ENCODE peak calls at places on chromosomes 3 and 15, in eight cellular contexts. Z is thyroid gland, B is prostate gland, N is GM12891, O is ovary, S is esophagus squamous epithelium, C is tibial nerve, Y is breast epithelium. V is an unnamed sample.

GRCh38 chr3:125141596-125142417 is 70.7 kb downstream of the SLC12A8 start:
- DNase-seq in C (peak), Z (no peak), N (peak), O (peak), S (peak), Y (peak), B (peak), V (no peak)

GRCh38 chr3:76096836-76097587 is 311.7 kb upstream of the ZNF717 start:
- DNase-seq in C (no peak), B (no peak), Z (no peak), N (no peak), S (no peak), O (no peak), Y (no peak), V (no peak)

GRCh38 chr15:38564557-38565286 is at the start of gene RASGRP1:
- DNase-seq in Y (no peak), Z (peak), O (peak), C (no peak), N (peak), B (peak), S (no peak), V (no peak)

GRCh38 chr3:53763353-53763752 is 82.9 kb downstream of the CHDH start:
- DNase-seq in S (no peak), N (no peak), C (no peak), O (no peak), B (no peak), Y (no peak), Z (no peak), V (no peak)

GRCh38 chr3:57951106-57951882 is 56.9 kb upstream of the FLNB start:
- DNase-seq in N (no peak), Z (peak), S (no peak), Y (peak), O (peak), B (no peak), C (peak), V (peak)

GRCh38 chr3:194872669-194872977 is 186.9 kb downstream of the FAM43A start:
- DNase-seq in C (no peak), O (no peak), B (no peak), Y (no peak), N (no peak), Z (no peak), S (no peak), V (no peak)

GRCh38 chr3:40731445-40731844 is 206.7 kb downstream of the ZNF621 start:
- DNase-seq in B (no peak), C (no peak), S (no peak), Y (no peak), N (no peak), Z (no peak), O (no peak), V (no peak)

GRCh38 chr15:89997079-89997478 is 4.0 kb upstream of the ZNF710 start:
- DNase-seq in C (no peak), Z (no peak), O (no peak), S (no peak), B (no peak), N (no peak), Y (no peak), V (no peak)

GRCh38 chr3:87413821-87414220 is 137.4 kb upstream of the POU1F1 start:
- DNase-seq in S (no peak), N (no peak), B (no peak), O (no peak), Y (no peak), C (no peak), Z (no peak), V (no peak)

GRCh38 chr3:155983834-155984474 is 113.5 kb downstream of the GMPS start:
- DNase-seq in B (no peak), Y (no peak), N (no peak), S (no peak), C (no peak), Z (no peak), O (no peak), V (no peak)

GRCh38 chr3:150472421-150472820 is 64.3 kb downstream of the TSC22D2 start:
- DNase-seq in S (no peak), Z (no peak), N (no peak), C (no peak), B (no peak), O (no peak), Y (no peak), V (no peak)

GRCh38 chr3:33918357-33918756 is 119.9 kb downstream of the PDCD6IP start:
- DNase-seq in C (no peak), S (no peak), O (no peak), Y (no peak), N (no peak), B (no peak), Z (no peak), V (no peak)

GRCh38 chr3:4580346-4581019 is 87.3 kb downstream of the ITPR1 start:
- DNase-seq in S (no peak), Z (no peak), C (no peak), Y (no peak), O (peak), N (no peak), B (no peak), V (no peak)

GRCh38 chr15:40471778-40472130 is 970 bp downstream of the CHST14 start:
- DNase-seq in C (no peak), Z (peak), Y (no peak), O (no peak), B (peak), S (no peak), N (no peak), V (no peak)

GRCh38 chr15:58442122-58442521 is 10.3 kb downstream of the LIPC start:
- DNase-seq in C (no peak), O (no peak), B (no peak), N (no peak), Z (no peak), Y (no peak), S (no peak), V (no peak)

GRCh38 chr3:189572249-189572648 is 58.9 kb upstream of the TP63 start:
- DNase-seq in Y (no peak), C (no peak), Z (no peak), N (no peak), O (no peak), S (no peak), B (no peak), V (no peak)

GRCh38 chr15:36373549-36373948 is 205.9 kb upstream of the CDIN1 start:
- DNase-seq in O (no peak), Y (no peak), S (no peak), C (no peak), B (no peak), Z (no peak), N (no peak), V (no peak)

GRCh38 chr3:79040701-79041100 is 727.1 kb downstream of the ROBO1 start:
- DNase-seq in N (no peak), Z (no peak), C (no peak), S (no peak), B (no peak), Y (no peak), O (no peak), V (no peak)

GRCh38 chr3:31106204-31106603 is 211.7 kb upstream of the GADL1 start:
- DNase-seq in N (no peak), O (no peak), Y (no peak), Z (no peak), B (peak), C (peak), S (no peak), V (peak)

GRCh38 chr3:123122525-123123315 is 55.9 kb downstream of the PDIA5 start:
- DNase-seq in Z (no peak), B (no peak), C (no peak), N (no peak), Y (no peak), S (no peak), O (no peak), V (no peak)

DNA sequence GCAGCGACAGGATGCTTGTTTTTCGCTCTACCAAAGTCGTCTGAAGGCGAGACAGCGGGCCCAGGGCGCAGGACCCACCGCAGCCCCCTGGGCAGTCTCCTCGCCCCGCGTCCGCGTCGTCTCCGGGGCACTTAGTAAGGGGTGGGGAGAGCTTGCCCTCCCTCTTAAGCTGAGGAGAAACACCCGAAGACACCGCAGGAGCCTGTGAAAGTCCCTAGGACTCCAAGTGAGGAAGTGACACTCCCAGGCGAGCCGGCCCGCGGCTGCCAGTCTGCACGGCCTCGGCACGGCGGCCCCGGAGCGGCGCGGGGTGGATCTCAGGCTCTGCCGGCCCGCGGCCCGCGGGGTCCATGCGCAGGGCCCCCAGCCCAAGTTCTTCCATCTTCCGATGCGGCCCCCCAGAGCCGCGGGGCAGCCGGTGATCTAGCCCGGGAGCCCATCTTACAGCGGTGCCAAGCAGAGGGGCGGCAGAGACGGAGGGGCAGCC is 262 bp downstream of the ARHGAP31 start:
- DNase-seq in Z (peak), N (peak), S (peak), O (peak), Y (no peak), B (peak), C (peak), V (peak)
- TF ChIP-seq POLR2A in Z (no peak), N (no peak), S (no peak), O (no peak), Y (no peak), B (no peak), C (no peak), V (no peak)

GRCh38 chr15:50426428-50426827 is 2.2 kb downstream of the USP8 start:
- DNase-seq in S (no peak), Z (no peak), N (no peak), O (no peak), C (no peak), B (no peak), Y (no peak), V (no peak)
- TF ChIP-seq POLR2A in S (no peak), Z (no peak), N (no peak), O (no peak), C (no peak), B (no peak), Y (no peak), V (no peak)

DNA sequence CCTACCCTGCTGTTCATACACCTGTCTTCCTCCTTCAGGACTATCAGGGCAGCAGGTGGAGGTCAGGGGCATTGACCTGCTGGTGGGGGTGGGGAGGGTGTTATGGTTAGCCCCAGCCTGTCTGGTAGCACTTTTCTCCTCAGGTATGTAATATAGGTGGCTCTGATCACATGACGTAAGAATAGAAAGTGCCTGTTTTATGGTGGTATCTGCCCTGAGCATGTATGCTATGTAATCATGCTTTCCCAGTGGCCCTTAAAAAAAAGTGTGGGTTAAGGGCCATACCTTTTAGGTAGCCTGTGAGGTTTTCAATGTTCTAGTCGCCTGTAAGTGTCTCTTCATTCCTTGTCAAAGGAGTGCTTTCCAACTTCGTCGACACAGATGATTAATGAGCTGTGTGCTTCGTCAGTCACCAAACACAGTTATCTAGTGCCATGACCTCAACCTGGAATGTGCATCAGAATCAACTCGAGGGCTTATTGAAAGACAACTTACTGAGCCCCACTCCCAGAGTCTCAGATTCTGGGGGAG is 86.3 kb downstream of the KLHL25 start:
- DNase-seq in Z (peak), N (no peak), S (no peak), B (no peak), Y (no peak), O (no peak), C (no peak), V (no peak)
- TF ChIP-seq POLR2A in Z (peak), N (no peak), S (no peak), B (no peak), Y (no peak), O (no peak), C (no peak), V (no peak)

DNA sequence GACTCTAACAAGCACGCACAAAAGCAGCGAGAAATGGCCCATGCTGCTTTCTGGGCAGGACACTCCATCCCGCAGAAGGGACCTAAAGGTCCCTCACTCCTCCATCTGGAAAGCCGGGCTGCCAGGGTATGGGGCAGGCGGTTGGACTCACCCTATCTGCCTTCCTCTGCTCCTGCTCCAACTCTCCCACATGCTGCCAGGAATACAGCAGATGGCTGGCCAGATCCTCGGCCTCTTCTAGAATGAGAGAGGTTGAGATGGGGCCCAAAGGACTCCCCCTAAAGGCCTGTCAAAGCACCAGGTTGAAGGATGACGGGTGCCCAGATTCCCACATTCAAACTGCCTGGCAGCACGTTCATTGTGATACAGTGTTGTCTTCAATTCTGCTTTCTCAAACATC is 85.1 kb upstream of the C2CD4B start:
- DNase-seq in O (no peak), B (no peak), C (no peak), S (no peak), N (no peak), Z (no peak), Y (no peak), V (no peak)
- TF ChIP-seq POLR2A in O (no peak), B (no peak), C (no peak), S (no peak), N (no peak), Z (no peak), Y (no peak), V (no peak)

GRCh38 chr15:81349271-81349670 is 24.7 kb downstream of the TMC3 start:
- DNase-seq in S (no peak), Z (no peak), B (no peak), N (no peak), C (no peak), O (no peak), Y (no peak), V (no peak)
- TF ChIP-seq POLR2A in S (no peak), Z (no peak), B (no peak), N (no peak), C (no peak), O (no peak), Y (no peak), V (no peak)

GRCh38 chr3:61251174-61251972 is at the start of gene FHIT:
- DNase-seq in B (peak), S (peak), O (peak), Y (peak), N (peak), Z (peak), C (peak), V (peak)
- TF ChIP-seq POLR2A in B (peak), S (no peak), O (peak), Y (peak), N (no peak), Z (peak), C (no peak), V (peak)

GRCh38 chr15:42232606-42233005 is 24.5 kb upstream of the VPS39 start:
- DNase-seq in Z (no peak), N (no peak), Y (no peak), B (no peak), S (no peak), C (no peak), O (no peak), V (no peak)
- TF ChIP-seq POLR2A in Z (no peak), N (no peak), Y (no peak), B (no peak), S (no peak), C (no peak), O (no peak), V (no peak)

DNA sequence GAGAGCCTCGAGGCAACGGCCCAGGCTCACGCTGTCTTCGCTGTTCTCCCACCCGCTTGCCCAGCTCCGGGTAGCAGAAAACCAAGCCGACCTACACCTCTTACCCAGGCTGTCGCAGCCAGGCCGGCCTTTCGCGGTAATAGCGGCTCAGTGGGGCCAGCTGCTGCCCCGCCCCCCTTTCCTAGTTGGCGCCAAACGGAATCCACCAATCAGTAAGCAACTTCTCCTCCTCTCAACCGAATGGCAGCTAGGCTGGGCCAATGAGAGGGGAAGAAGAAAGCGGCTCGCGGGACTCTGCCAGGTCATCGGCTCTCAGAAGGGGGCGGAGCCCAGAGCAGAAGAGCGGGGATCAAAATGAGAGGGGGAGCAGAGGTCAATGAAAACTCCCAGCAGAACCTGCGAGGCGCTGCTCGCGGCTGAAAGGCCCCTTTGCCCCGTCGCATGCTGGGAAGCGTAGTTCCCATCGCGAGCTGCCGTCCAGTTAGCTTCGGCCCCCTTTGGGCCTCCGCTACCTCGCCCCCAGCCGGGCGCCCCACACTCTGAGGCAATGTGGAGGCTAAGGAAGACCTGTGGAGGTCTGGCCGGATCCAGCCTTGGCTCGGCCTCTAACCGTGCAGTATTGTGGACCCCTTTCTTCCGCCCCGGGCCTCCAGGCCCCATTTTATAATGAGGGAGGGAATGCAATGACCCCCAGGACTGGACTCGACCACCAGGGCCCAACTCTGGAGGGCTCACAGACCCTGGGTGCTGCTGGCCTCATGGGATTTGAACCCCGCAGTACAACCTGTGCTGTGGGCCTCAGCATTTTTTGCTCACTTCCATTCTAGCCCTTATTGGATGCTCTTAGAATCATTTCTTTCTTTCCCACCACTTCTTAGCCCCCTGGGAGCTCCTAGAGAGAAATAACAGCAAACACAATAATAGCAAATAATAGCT is at the start of gene CDC25A:
- DNase-seq in B (peak), O (peak), S (peak), Z (peak), Y (peak), N (peak), C (peak), V (peak)
- TF ChIP-seq POLR2A in B (no peak), O (no peak), S (no peak), Z (peak), Y (no peak), N (peak), C (no peak), V (peak)

GRCh38 chr15:76905013-76905839 is at the start of gene SCAPER:
- DNase-seq in Z (peak), C (peak), Y (peak), S (peak), O (peak), N (peak), B (peak), V (peak)
- TF ChIP-seq POLR2A in Z (peak), C (peak), Y (peak), S (no peak), O (peak), N (no peak), B (peak), V (peak)

V was measured in H54.